ENCODE peak calls at places on chromosomes 6 and 20, in seven cellular contexts. H, E, B, X, F, Q and Y are unnamed samples.

GRCh38 chr6:73302339-73302738 is 39.3 kb upstream of the KHDC1 start:
- DNase-seq in H (no peak), E (no peak), B (no peak), X (no peak), F (no peak), Q (no peak), Y (peak)

GRCh38 chr6:130995783-130996447 is 67.1 kb downstream of the EPB41L2 start:
- DNase-seq in H (no peak), E (no peak), B (no peak), X (no peak), F (no peak), Q (no peak), Y (peak)

GRCh38 chr6:41921712-41921998 is 356 bp downstream of the BYSL start:
- DNase-seq in H (no peak), E (no peak), B (no peak), X (no peak), F (peak), Q (no peak), Y (no peak)

GRCh38 chr20:15100506-15101160 is 763.2 kb upstream of the FLRT3 start:
- DNase-seq in H (no peak), E (no peak), B (no peak), X (no peak), F (no peak), Q (no peak), Y (no peak)

GRCh38 chr20:63435552-63435951 is 36.9 kb downstream of the KCNQ2 start:
- DNase-seq in H (no peak), E (peak), B (no peak), X (no peak), F (no peak), Q (no peak), Y (no peak)

GRCh38 chr6:111952821-111953535 is 79.7 kb upstream of the FYN start:
- DNase-seq in H (no peak), E (no peak), B (no peak), X (no peak), F (peak), Q (no peak), Y (peak)

GRCh38 chr20:31543966-31544598 is 29.8 kb downstream of the HM13 start:
- DNase-seq in H (no peak), E (peak), B (no peak), X (no peak), F (no peak), Q (no peak), Y (peak)

GRCh38 chr6:2793491-2794151 is 28.4 kb downstream of the WRNIP1 start:
- DNase-seq in H (no peak), E (peak), B (no peak), X (no peak), F (no peak), Q (no peak), Y (peak)

GRCh38 chr6:107823047-107823557 is 1.0 kb downstream of the SCML4 start:
- DNase-seq in H (peak), E (no peak), B (no peak), X (no peak), F (no peak), Q (no peak), Y (no peak)

GRCh38 chr20:62056975-62057374 is 8.7 kb downstream of the TAF4 start:
- DNase-seq in H (no peak), E (no peak), B (no peak), X (no peak), F (no peak), Q (no peak), Y (no peak)

GRCh38 chr6:392441-393390 is 1.2 kb downstream of the IRF4 start:
- DNase-seq in H (peak), E (no peak), B (peak), X (peak), F (no peak), Q (no peak), Y (no peak)

GRCh38 chr6:101195581-101195980 is 197.9 kb upstream of the GRIK2 start:
- DNase-seq in H (no peak), E (no peak), B (no peak), X (no peak), F (no peak), Q (no peak), Y (peak)

GRCh38 chr6:31572041-31572911 is at the start of gene LTA:
- DNase-seq in H (peak), E (no peak), B (no peak), X (no peak), F (peak), Q (no peak), Y (no peak)

GRCh38 chr6:24910850-24911712 is 24.7 kb downstream of the RIPOR2 start:
- DNase-seq in H (peak), E (peak), B (peak), X (peak), F (no peak), Q (no peak), Y (peak)

GRCh38 chr6:122028933-122029332 is 370.5 kb upstream of the HSF2 start:
- DNase-seq in H (no peak), E (no peak), B (no peak), X (no peak), F (no peak), Q (peak), Y (peak)

GRCh38 chr6:7818480-7819165 is 92.0 kb downstream of the TXNDC5 start:
- DNase-seq in H (no peak), E (no peak), B (no peak), X (no peak), F (no peak), Q (no peak), Y (no peak)

GRCh38 chr20:8858181-8858794 is 210.6 kb upstream of the PLCB4 start:
- DNase-seq in H (no peak), E (no peak), B (no peak), X (no peak), F (no peak), Q (no peak), Y (no peak)

GRCh38 chr6:35532141-35532540 is 19.4 kb upstream of the TULP1 start:
- DNase-seq in H (no peak), E (no peak), B (no peak), X (no peak), F (no peak), Q (no peak), Y (no peak)

GRCh38 chr20:60469829-60470228 is 511.6 kb downstream of the CDH26 start:
- DNase-seq in H (no peak), E (no peak), B (no peak), X (no peak), F (no peak), Q (no peak), Y (no peak)

DNA sequence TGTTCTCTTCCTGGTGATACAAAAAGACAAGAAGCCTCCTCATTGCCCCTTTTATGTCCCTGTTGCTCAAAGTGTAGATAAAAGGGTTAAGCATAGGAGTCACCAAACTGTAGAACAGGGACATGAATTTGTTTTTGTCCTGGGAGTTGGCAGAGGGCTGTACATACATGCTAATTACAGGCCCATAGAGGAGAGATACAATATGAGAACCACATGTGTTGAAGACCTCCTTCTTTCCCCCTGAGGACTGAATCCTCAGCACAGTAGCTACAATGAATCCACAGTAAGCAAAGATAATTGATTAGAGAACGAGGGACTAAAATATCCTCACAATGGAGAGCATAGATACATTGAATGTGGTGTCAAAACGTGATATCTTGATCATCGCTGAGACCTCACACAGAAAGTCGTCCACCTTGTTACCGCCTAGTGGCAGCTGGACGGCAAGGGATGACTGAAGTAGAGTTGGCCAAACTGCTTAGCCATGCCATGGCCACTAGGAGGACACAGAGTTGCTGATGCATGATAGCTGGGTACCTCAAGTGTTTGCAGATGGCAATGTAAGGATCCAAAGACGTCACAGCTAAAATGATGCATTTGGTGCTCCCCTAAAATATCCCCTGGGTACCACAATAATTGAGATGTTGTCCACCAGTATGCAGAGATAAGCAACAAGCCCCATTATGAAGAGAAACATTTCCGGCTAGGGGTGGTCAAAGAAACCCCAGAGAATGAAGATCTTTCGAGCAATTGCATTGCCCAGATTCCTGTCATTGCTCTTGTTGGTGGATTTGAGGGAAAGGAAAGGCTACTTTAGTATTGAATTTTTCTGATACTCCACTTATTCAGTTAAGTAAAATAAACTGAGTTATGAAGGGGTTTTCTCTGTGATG is 15.0 kb downstream of the OR2B3 start:
- DNase-seq in H (peak), E (peak), B (peak), X (peak), F (peak), Q (peak), Y (peak)
- TF ChIP-seq EZH2phosphoT487 in H (no peak), E (no peak), B (no peak), X (no peak), F (no peak), Q (no peak), Y (no peak)

GRCh38 chr6:170135041-170135440 is 155.8 kb downstream of the DLL1 start:
- DNase-seq in H (no peak), E (no peak), B (no peak), X (no peak), F (no peak), Q (no peak), Y (no peak)
- TF ChIP-seq EZH2phosphoT487 in H (no peak), E (no peak), B (no peak), X (no peak), F (no peak), Q (no peak), Y (no peak)

DNA sequence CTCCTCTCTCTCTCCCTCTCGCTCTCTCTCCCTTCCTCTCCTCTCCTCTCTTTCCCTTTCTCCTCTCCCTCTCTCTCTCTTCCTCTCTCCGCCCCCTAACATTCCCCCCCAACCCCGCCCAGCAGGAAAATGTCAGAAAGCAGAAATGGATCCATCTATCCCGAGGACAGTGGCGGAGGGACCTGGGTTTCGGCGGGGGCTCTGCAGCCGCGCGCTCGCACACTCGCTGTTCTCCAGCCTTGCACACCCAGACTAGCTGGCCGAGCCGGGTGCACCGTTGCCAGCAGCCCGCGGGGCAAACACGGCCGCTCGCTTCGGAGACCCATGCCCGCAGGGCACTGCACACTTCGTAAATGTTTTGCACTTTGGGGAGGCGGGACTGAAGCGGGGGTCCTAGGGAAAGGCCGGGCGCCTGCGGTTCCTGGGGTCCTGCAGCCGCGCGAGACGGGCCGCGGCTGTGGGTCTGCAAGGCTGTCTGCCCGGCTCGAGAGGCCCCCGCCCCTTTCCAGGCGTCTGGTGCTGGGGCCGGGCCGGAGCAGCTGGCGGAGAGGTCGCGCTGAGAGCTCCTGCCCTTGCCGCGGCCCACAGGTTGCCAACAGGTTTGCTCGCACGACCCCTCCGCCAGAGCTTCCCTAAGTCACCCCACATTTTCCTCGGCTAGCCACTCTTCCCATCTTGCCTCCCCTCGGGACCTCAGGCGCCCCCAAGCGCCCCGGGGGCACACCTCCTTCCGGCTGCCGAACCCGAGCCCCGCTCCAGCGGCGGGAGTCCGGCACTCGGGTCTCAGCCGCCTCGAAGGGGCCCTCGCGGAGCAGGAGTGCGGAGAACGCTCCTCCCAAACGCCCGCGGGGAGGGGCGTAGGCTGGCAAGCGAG is 818 bp upstream of the MDGA1 start:
- DNase-seq in H (peak), E (peak), B (peak), X (peak), F (peak), Q (peak), Y (peak)
- TF ChIP-seq EZH2phosphoT487 in H (peak), E (no peak), B (peak), X (peak), F (no peak), Q (no peak), Y (no peak)

DNA sequence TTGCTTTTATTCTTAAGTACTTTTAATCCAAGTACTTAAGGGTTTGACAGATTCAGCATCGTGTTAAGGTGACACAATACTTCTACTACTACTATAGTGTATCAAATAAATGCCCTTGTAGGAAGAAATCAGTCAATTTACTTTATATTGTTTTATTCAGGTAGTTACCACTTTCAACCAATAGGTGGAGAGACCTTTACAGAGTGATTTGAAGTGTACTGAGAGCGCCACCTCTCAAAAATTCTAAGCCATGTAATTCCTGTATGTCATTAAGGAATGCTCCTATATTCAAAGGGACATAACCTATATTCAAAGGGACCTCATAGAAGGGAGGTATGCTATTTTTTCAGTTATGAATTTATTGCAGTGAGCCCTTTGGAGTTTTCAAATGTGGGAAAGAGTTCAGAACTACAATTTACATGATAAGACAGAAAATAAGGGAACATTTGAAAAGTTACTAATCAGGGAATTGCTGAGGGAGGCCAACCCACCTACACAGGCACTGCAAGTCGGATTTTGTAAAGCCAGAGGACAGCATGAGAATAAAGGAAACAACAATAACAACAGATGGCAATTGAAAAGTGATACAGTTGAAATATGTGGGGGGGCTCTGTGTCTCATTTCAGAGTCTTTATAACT is 955.6 kb downstream of the TBC1D32 start:
- DNase-seq in H (peak), E (peak), B (peak), X (peak), F (peak), Q (peak), Y (peak)
- TF ChIP-seq EZH2phosphoT487 in H (no peak), E (no peak), B (no peak), X (no peak), F (no peak), Q (no peak), Y (no peak)

GRCh38 chr20:48681882-48682426 is 145.8 kb downstream of the PREX1 start:
- DNase-seq in H (no peak), E (no peak), B (no peak), X (no peak), F (no peak), Q (no peak), Y (no peak)

GRCh38 chr20:48681201-48681881 is 146.5 kb downstream of the PREX1 start:
- DNase-seq in H (no peak), E (no peak), B (no peak), X (no peak), F (no peak), Q (no peak), Y (no peak)

GRCh38 chr20:48679011-48679410 is 148.8 kb downstream of the PREX1 start:
- DNase-seq in H (no peak), E (no peak), B (no peak), X (no peak), F (no peak), Q (no peak), Y (no peak)

GRCh38 chr20:48680650-48681049 is 147.1 kb downstream of the PREX1 start:
- DNase-seq in H (no peak), E (no peak), B (no peak), X (no peak), F (no peak), Q (no peak), Y (no peak)

DNA sequence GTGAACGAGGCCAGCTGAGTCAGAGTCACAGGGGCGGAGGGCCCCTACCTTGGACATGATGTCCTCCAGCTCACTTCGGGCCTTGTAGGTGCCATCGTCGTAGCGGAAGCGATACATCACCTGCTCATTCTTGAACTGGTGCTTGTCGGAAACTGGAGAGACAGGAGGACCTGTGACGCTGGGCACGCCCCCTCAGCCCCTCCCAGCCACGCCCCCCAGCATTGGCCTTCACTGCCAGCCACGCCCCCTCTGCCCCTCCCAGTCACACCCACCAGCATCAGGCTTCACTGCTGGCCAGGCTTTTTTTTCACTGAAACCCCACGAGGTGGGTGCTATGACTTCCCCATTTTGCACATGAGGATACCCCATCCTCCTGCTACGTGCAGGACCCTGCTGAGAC is 148.2 kb downstream of the PREX1 start:
- DNase-seq in H (peak), E (peak), B (peak), X (peak), F (no peak), Q (peak), Y (peak)
- TF ChIP-seq EZH2phosphoT487 in H (no peak), E (no peak), B (no peak), X (no peak), F (no peak), Q (no peak), Y (no peak)

GRCh38 chr6:163169521-163169920 is 245.0 kb upstream of the QKI start:
- DNase-seq in H (no peak), E (no peak), B (no peak), X (no peak), F (no peak), Q (no peak), Y (no peak)

GRCh38 chr6:163175301-163175700 is 239.2 kb upstream of the QKI start:
- DNase-seq in H (no peak), E (no peak), B (no peak), X (no peak), F (no peak), Q (no peak), Y (no peak)

GRCh38 chr6:163173741-163174140 is 240.8 kb upstream of the QKI start:
- DNase-seq in H (no peak), E (no peak), B (no peak), X (no peak), F (no peak), Q (no peak), Y (no peak)

GRCh38 chr6:163165922-163166321 is 248.6 kb upstream of the QKI start:
- DNase-seq in H (no peak), E (no peak), B (no peak), X (no peak), F (no peak), Q (no peak), Y (no peak)

GRCh38 chr6:163170294-163170883 is 244.1 kb upstream of the QKI start:
- DNase-seq in H (peak), E (no peak), B (peak), X (no peak), F (peak), Q (no peak), Y (peak)
- TF ChIP-seq EZH2phosphoT487 in H (no peak), E (no peak), B (no peak), X (no peak), F (no peak), Q (no peak), Y (no peak)